ENCODE peak calls at places on chromosomes 12 and 14, in eight cellular contexts. K is GM06990, I is esophagus squamous epithelium, Z is suprapubic skin, G is lower lobe of right lung, S is epithelial cell of esophagus, V is PC-3, T is nephron progenitor cell. U is an unnamed sample.

GRCh38 chr14:74414380-74414779 is 11.6 kb downstream of the SYNDIG1L start:
- DNase-seq in Z (no peak), T (peak), K (no peak), V (peak), G (no peak), S (no peak), I (no peak), U (peak)

GRCh38 chr12:78088391-78088832 is 257.7 kb downstream of the NAV3 start:
- DNase-seq in K (no peak), V (no peak), T (no peak), G (no peak), Z (no peak), S (no peak), I (no peak), U (peak)

GRCh38 chr12:30942936-30943335 is 16.4 kb downstream of the TSPAN11 start:
- DNase-seq in G (no peak), I (no peak), K (no peak), V (no peak), Z (no peak), S (no peak), T (no peak), U (no peak)

GRCh38 chr12:107645630-107646333 is 39.8 kb upstream of the PWP1 start:
- DNase-seq in G (no peak), K (no peak), S (no peak), V (no peak), Z (no peak), I (no peak), T (peak), U (no peak)

GRCh38 chr12:89556976-89557375 is 31.1 kb upstream of the POC1B start:
- DNase-seq in T (no peak), K (no peak), S (no peak), G (no peak), I (no peak), V (peak), Z (no peak), U (no peak)

GRCh38 chr12:28938056-28938455 is 211.0 kb upstream of the FAR2 start:
- DNase-seq in S (peak), G (no peak), T (no peak), I (no peak), K (no peak), V (no peak), Z (no peak), U (no peak)

GRCh38 chr14:68486033-68486732 is 306.7 kb downstream of the ZFP36L1 start:
- DNase-seq in Z (no peak), I (no peak), T (no peak), S (no peak), V (no peak), G (no peak), K (no peak), U (no peak)

GRCh38 chr14:61120576-61120975 is 139.5 kb downstream of the SLC38A6 start:
- DNase-seq in S (no peak), V (no peak), K (no peak), Z (no peak), T (no peak), G (no peak), I (no peak), U (no peak)

GRCh38 chr14:41302776-41303175 is 303.9 kb upstream of the LRFN5 start:
- DNase-seq in K (no peak), G (no peak), V (no peak), Z (no peak), T (no peak), S (no peak), I (no peak), U (no peak)

GRCh38 chr14:102590667-102591099 is 1.8 kb upstream of the RCOR1 start:
- DNase-seq in Z (no peak), S (peak), I (no peak), V (peak), K (no peak), T (peak), G (peak), U (peak)
- TF ChIP-seq CTCF in Z (peak), S (peak), I (no peak), V (peak), K (peak), T (peak), G (peak), U (peak)

GRCh38 chr12:24664151-24664550 is 284.8 kb downstream of the BCAT1 start:
- DNase-seq in V (no peak), G (no peak), K (no peak), I (no peak), Z (no peak), S (peak), T (no peak), U (peak)

GRCh38 chr12:24661657-24662096 is 287.2 kb downstream of the BCAT1 start:
- DNase-seq in T (no peak), K (no peak), Z (no peak), G (peak), V (no peak), I (no peak), S (peak), U (peak)
- TF ChIP-seq CTCF in T (no peak), K (no peak), Z (no peak), G (no peak), V (no peak), I (no peak), S (no peak), U (no peak)

GRCh38 chr12:25326326-25326725 is 75.6 kb upstream of the KRAS start:
- DNase-seq in G (no peak), V (no peak), K (no peak), T (no peak), Z (no peak), I (no peak), S (no peak), U (no peak)
- TF ChIP-seq CTCF in G (no peak), V (no peak), K (no peak), T (no peak), Z (no peak), I (no peak), S (no peak), U (no peak)

DNA sequence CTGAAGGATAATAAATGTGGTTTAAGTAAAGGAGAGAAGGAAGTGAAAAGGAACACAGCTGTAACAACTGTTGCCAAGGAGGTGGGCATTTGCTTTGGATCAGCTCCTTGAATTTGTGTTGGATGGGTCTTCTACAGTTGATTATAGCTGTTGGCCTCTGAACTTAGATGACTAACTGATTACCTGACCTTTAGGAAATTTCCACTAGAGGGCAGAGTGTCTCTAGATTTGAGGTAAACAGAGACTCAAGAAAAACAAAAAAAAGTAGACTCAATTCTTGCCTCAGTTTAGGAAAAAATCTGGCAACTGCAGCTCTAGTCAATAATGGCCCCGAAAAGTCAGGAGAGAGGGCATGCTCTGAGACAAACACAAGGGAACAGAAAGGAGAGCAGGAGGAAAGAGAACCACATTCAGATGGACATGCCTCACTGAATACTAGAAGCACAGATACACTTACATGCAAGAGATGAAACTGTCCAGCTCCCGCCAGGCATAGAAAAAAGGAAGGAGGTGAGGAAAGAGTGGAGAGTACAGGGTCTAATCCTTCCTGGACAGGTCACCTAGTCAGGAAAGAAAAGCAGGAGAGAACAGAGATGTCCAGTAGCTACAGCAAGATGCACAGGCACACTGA is 20.6 kb downstream of the COX14 start:
- DNase-seq in I (no peak), K (no peak), Z (no peak), G (no peak), T (no peak), S (peak), V (peak), U (peak)
- TF ChIP-seq CTCF in I (no peak), K (peak), Z (peak), G (peak), T (peak), S (peak), V (peak), U (peak)

GRCh38 chr12:71900091-71900490 is 38.6 kb upstream of the TPH2 start:
- DNase-seq in K (no peak), Z (no peak), G (no peak), I (no peak), V (peak), S (peak), T (no peak), U (peak)
- TF ChIP-seq CTCF in K (no peak), Z (no peak), G (no peak), I (no peak), V (peak), S (peak), T (no peak), U (peak)

DNA sequence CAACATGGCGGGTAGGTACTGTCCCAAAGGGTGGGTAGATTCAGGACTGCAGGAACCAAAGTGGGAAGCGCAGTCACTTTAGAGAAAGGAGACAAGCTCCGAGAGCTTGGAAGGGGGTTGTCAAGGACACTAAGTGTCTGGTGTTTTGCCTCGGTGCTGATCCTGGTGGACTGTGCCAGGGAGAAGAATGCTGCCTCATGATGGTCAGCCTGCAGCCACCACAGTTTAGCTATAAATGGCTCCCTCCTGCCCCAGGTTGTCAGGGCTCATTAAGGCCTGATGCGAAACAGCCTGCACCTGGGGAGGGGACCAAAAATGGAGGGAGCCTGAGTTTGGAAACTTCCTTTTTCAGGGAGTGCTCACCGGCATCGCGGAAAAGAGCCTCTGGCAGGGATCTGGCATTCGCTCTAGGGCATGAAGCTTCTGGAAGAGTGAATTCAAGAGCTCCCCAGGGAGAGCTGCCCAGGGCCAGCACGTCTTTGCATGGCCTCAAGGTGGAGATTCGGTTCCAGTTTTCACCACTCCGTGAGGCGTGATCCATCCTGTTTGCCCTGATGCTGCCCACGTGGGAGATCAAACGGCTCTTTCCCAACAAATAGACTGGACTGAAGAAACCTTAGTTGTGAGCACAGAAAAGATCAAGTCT is 164.0 kb downstream of the FOXN3 start:
- DNase-seq in I (no peak), S (peak), G (no peak), V (no peak), K (no peak), Z (no peak), T (no peak), U (peak)
- TF ChIP-seq CTCF in I (no peak), S (peak), G (no peak), V (no peak), K (no peak), Z (no peak), T (no peak), U (no peak)

DNA sequence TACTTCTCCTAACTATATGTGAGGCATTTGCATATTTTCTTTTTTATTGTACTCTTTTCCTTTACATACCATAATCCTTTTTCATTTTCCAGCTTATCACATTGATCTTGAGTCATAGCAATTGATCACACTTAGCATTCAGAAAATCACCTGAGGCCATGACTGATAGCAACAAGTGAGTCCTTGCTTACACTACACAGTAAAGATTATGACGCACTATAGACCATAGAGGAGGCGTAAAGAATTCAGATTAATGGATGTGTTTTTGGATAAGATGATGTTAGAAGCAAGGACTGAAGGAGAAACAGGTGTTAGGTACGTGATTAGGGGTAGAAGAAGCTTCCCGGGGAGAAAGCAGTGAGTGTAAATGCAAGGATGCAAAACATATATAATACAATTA is 637.7 kb downstream of the ETNK1 start:
- DNase-seq in I (no peak), G (no peak), Z (no peak), S (no peak), T (no peak), V (no peak), K (no peak), U (no peak)
- TF ChIP-seq CTCF in I (no peak), G (no peak), Z (no peak), S (no peak), T (no peak), V (no peak), K (no peak), U (no peak)

GRCh38 chr12:109532721-109533486 is 40.4 kb downstream of the MMAB start:
- DNase-seq in G (no peak), S (no peak), I (no peak), Z (no peak), T (no peak), V (no peak), K (no peak), U (no peak)

GRCh38 chr12:109531411-109531810 is 41.9 kb downstream of the MMAB start:
- DNase-seq in I (no peak), Z (no peak), K (no peak), V (no peak), T (no peak), S (no peak), G (peak), U (no peak)

GRCh38 chr12:109527489-109528123 is 45.7 kb downstream of the MMAB start:
- DNase-seq in Z (no peak), K (no peak), T (no peak), I (no peak), S (no peak), V (no peak), G (peak), U (no peak)

GRCh38 chr12:109529618-109530300 is 43.5 kb downstream of the MMAB start:
- DNase-seq in V (no peak), I (no peak), K (no peak), Z (no peak), T (no peak), G (peak), S (no peak), U (no peak)

DNA sequence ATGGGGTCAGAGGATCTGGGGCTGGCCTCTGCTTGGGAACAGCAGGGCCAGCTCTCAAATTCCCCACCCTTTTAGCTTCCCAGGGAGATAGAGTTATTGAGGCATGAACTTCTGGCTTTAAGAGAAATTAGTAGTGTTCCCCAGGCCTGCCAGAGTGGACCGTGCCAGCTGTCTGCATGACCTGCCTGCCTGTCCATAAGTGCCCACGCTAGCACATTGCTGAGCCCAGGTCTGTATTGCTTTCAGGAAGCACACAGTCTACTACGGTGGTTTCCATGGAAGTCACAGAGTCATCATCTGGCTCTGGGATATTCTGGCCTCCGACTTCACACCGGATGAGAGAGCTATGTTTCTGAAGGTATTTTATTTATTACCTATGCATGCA is 43.0 kb downstream of the MMAB start:
- DNase-seq in K (no peak), Z (no peak), G (peak), I (no peak), V (no peak), T (no peak), S (no peak), U (no peak)
- TF ChIP-seq CTCF in K (no peak), Z (no peak), G (no peak), I (no peak), V (no peak), T (no peak), S (no peak), U (no peak)

U was measured in MCF 10A.